ENCODE peak calls at places on chromosome 22, in six cellular contexts. Z is kidney epithelial cell, A is NCI-H524, R is T-cell, M is epithelial cell of esophagus, J is pulmonary artery endothelial cell. U is an unnamed sample.
A peak's percentile ranks its signal among the peaks of the same experiment; 100 is the strongest.

GRCh38 chr22:39710380-39711117 is 140.0 kb downstream of the CACNA1I start:
- DNase-seq in Z (no peak), A (no peak), R (no peak), M (no peak), J (no peak), U (no peak)

GRCh38 chr22:24270556-24271405 is at the start of gene SPECC1L:
- DNase-seq in Z (peak; percentile 48), A (peak; percentile 89), R (peak; percentile 75), M (peak; percentile 96), J (peak; percentile 69), U (peak; percentile 93)

GRCh38 chr22:40176921-40177737 is 596 bp upstream of the TNRC6B start:
- DNase-seq in Z (no peak), A (peak; percentile 18), R (peak; percentile 43), M (peak; percentile 74), J (no peak), U (peak; percentile 70)

GRCh38 chr22:31753005-31753633 is 700 bp upstream of the DEPDC5 start:
- DNase-seq in Z (no peak), A (peak; percentile 65), R (no peak), M (peak; percentile 64), J (no peak), U (peak; percentile 54)

GRCh38 chr22:23182289-23183106 is 2.2 kb downstream of the BCR start:
- DNase-seq in Z (no peak), A (peak; percentile 86), R (peak; percentile 48), M (peak; percentile 80), J (no peak), U (no peak)

GRCh38 chr22:37198290-37199102 is 10.4 kb upstream of the C1QTNF6 start:
- DNase-seq in Z (no peak), A (peak; percentile 72), R (peak; percentile 85), M (peak; percentile 84), J (no peak), U (peak; percentile 80)

GRCh38 chr22:29824677-29825076 is 13.4 kb downstream of the ASCC2 start:
- DNase-seq in Z (no peak), A (no peak), R (no peak), M (no peak), J (no peak), U (no peak)

GRCh38 chr22:28137036-28137435 is 218.0 kb upstream of the PITPNB start:
- DNase-seq in Z (no peak), A (no peak), R (no peak), M (peak; percentile 52), J (no peak), U (no peak)

GRCh38 chr22:17974087-17974486 is 50.3 kb downstream of the MICAL3 start:
- DNase-seq in Z (no peak), A (no peak), R (no peak), M (peak; percentile 81), J (no peak), U (no peak)

GRCh38 chr22:38124236-38124974 is 13.9 kb upstream of the BAIAP2L2 start:
- DNase-seq in Z (no peak), A (no peak), R (no peak), M (peak; percentile 96), J (no peak), U (no peak)

GRCh38 chr22:49733631-49734030 is 94.0 kb downstream of the BRD1 start:
- DNase-seq in Z (no peak), A (no peak), R (no peak), M (no peak), J (no peak), U (no peak)

GRCh38 chr22:19872779-19873137 is 18.1 kb upstream of the GNB1L start:
- DNase-seq in Z (no peak), A (no peak), R (no peak), M (no peak), J (no peak), U (peak; percentile 38)

GRCh38 chr22:33470456-33470855 is 412.3 kb upstream of the SYN3 start:
- DNase-seq in Z (no peak), A (no peak), R (no peak), M (no peak), J (no peak), U (no peak)

GRCh38 chr22:30344447-30345200 is 12.1 kb downstream of the SF3A1 start:
- DNase-seq in Z (no peak), A (no peak), R (no peak), M (no peak), J (no peak), U (no peak)

GRCh38 chr22:25759825-25760231 is 17.8 kb downstream of the MYO18B start:
- DNase-seq in Z (peak; percentile 92), A (no peak), R (no peak), M (peak; percentile 96), J (peak; percentile 97), U (no peak)

GRCh38 chr22:22932512-22932941 is 44.9 kb downstream of the IGLL5 start:
- DNase-seq in Z (no peak), A (no peak), R (no peak), M (no peak), J (no peak), U (no peak)

GRCh38 chr22:43847376-43848289 is 14.7 kb downstream of the SULT4A1 start:
- DNase-seq in Z (no peak), A (no peak), R (no peak), M (no peak), J (no peak), U (peak; percentile 13)

GRCh38 chr22:23248583-23248982 is 68.3 kb downstream of the BCR start:
- DNase-seq in Z (no peak), A (peak; percentile 33), R (no peak), M (peak; percentile 65), J (no peak), U (no peak)

GRCh38 chr22:45865561-45866397 is 111.2 kb downstream of the WNT7B start:
- DNase-seq in Z (no peak), A (no peak), R (no peak), M (no peak), J (no peak), U (no peak)

GRCh38 chr22:42805016-42805997 is 51.8 kb downstream of the ARFGAP3 start:
- DNase-seq in Z (no peak), A (no peak), R (no peak), M (peak; percentile 59), J (no peak), U (no peak)

GRCh38 chr22:33109532-33110148 is 51.5 kb upstream of the SYN3 start:
- DNase-seq in Z (no peak), A (peak; percentile 86), R (no peak), M (no peak), J (no peak), U (no peak)

GRCh38 chr22:48372395-48372794 is 1455.3 kb downstream of the BRD1 start:
- DNase-seq in Z (no peak), A (no peak), R (no peak), M (no peak), J (no peak), U (no peak)

GRCh38 chr22:43320943-43321900 is 21.9 kb downstream of the SCUBE1 start:
- DNase-seq in Z (no peak), A (no peak), R (no peak), M (no peak), J (no peak), U (no peak)

GRCh38 chr22:22784249-22785039 is 103.2 kb upstream of the IGLL5 start:
- DNase-seq in Z (no peak), A (no peak), R (no peak), M (no peak), J (no peak), U (no peak)

GRCh38 chr22:42990131-42990838 is 24.7 kb downstream of the PACSIN2 start:
- DNase-seq in Z (peak; percentile 86), A (peak; percentile 42), R (no peak), M (peak; percentile 96), J (peak; percentile 56), U (peak; percentile 45)

U was measured in left colon.